ENCODE peak calls at places on chromosome 21, in eight cellular contexts. A is HFF-Myc; X is HCT116; L is PC-9; K is prostate gland; R is activated CD8-positive, alpha-beta T cell treated with anti-CD3 and anti-CD28 coated beads for 36 hours; Y is RWPE1; U is omental fat pad. B is an unnamed sample.

GRCh38 chr21:15000076-15000475 is 64.7 kb downstream of the NRIP1 start:
- DNase-seq in A (no peak), X (no peak), L (no peak), K (no peak), R (no peak), Y (no peak), U (no peak), B (no peak)

GRCh38 chr21:45209046-45209445 is 78.6 kb downstream of the POFUT2 start:
- DNase-seq in A (peak; percentile 11), X (no peak), L (no peak), K (no peak), R (no peak), Y (peak; percentile 7), U (no peak), B (no peak)

GRCh38 chr21:45256021-45256911 is 31.4 kb downstream of the POFUT2 start:
- DNase-seq in A (no peak), X (no peak), L (no peak), K (no peak), R (no peak), Y (no peak), U (no peak), B (peak; percentile 68)

GRCh38 chr21:46664316-46664995 is 29.0 kb downstream of the PRMT2 start:
- DNase-seq in A (no peak), X (no peak), L (no peak), K (no peak), R (no peak), Y (no peak), U (no peak), B (no peak)

GRCh38 chr21:34803792-34804440 is 135.1 kb downstream of the CLIC6 start:
- DNase-seq in A (no peak), X (no peak), L (no peak), K (no peak), R (no peak), Y (no peak), U (no peak), B (no peak)

GRCh38 chr21:35179990-35180557 is 131.0 kb upstream of the RUNX1 start:
- DNase-seq in A (no peak), X (no peak), L (peak; percentile 63), K (no peak), R (no peak), Y (peak; percentile 47), U (no peak), B (no peak)

GRCh38 chr21:45136927-45137611 is 62.7 kb downstream of the ADARB1 start:
- DNase-seq in A (peak; percentile 78), X (peak; percentile 57), L (peak; percentile 51), K (peak; percentile 81), R (peak; percentile 86), Y (peak; percentile 81), U (peak; percentile 97), B (no peak)

GRCh38 chr21:36079671-36080070 is 9.8 kb downstream of the CBR1 start:
- DNase-seq in A (no peak), X (no peak), L (no peak), K (no peak), R (no peak), Y (no peak), U (no peak), B (no peak)

GRCh38 chr21:14762309-14762708 is 216.2 kb upstream of the SAMSN1 start:
- DNase-seq in A (no peak), X (no peak), L (no peak), K (no peak), R (no peak), Y (no peak), U (no peak), B (no peak)

GRCh38 chr21:36104306-36105300 is 30.3 kb upstream of the CBR3 start:
- DNase-seq in A (no peak), X (peak; percentile 24), L (no peak), K (no peak), R (peak; percentile 75), Y (no peak), U (no peak), B (no peak)

GRCh38 chr21:34073749-34074282 is 438 bp downstream of the MRPS6 start:
- DNase-seq in A (no peak), X (no peak), L (no peak), K (peak; percentile 13), R (peak; percentile 13), Y (peak; percentile 15), U (no peak), B (peak; percentile 72)

GRCh38 chr21:46111857-46112730 is 14.2 kb downstream of the COL6A2 start:
- DNase-seq in A (no peak), X (no peak), L (no peak), K (no peak), R (no peak), Y (no peak), U (peak; percentile 18), B (peak; percentile 68)

GRCh38 chr21:35217504-35218060 is 168.5 kb upstream of the RUNX1 start:
- DNase-seq in A (no peak), X (peak; percentile 98), L (peak; percentile 100), K (no peak), R (peak; percentile 69), Y (peak; percentile 89), U (no peak), B (no peak)

GRCh38 chr21:27275294-27275927 is 308.5 kb upstream of the ADAMTS5 start:
- DNase-seq in A (no peak), X (no peak), L (no peak), K (no peak), R (no peak), Y (peak; percentile 2), U (no peak), B (no peak)

GRCh38 chr21:32196001-32196400 is 82.8 kb downstream of the MIS18A start:
- DNase-seq in A (no peak), X (no peak), L (no peak), K (no peak), R (no peak), Y (no peak), U (no peak), B (no peak)

GRCh38 chr21:29174607-29175013 is 44.2 kb downstream of the MAP3K7CL start:
- DNase-seq in A (no peak), X (no peak), L (no peak), K (no peak), R (no peak), Y (no peak), U (no peak), B (no peak)

GRCh38 chr21:34960672-34961071 is 88.4 kb downstream of the RUNX1 start:
- DNase-seq in A (no peak), X (no peak), L (no peak), K (no peak), R (no peak), Y (no peak), U (no peak), B (no peak)

GRCh38 chr21:37232274-37233018 is 34.7 kb downstream of the VPS26C start:
- DNase-seq in A (no peak), X (no peak), L (no peak), K (no peak), R (no peak), Y (no peak), U (no peak), B (no peak)

GRCh38 chr21:46128983-46129571 is 26.3 kb downstream of the FTCD start:
- DNase-seq in A (no peak), X (no peak), L (no peak), K (no peak), R (no peak), Y (no peak), U (no peak), B (no peak)

GRCh38 chr21:31874817-31875216 is 2.0 kb downstream of the HUNK start:
- DNase-seq in A (no peak), X (no peak), L (no peak), K (no peak), R (no peak), Y (no peak), U (no peak), B (no peak)

GRCh38 chr21:31766895-31767294 is 35.0 kb upstream of the SCAF4 start:
- DNase-seq in A (no peak), X (no peak), L (no peak), K (no peak), R (no peak), Y (no peak), U (no peak), B (no peak)

GRCh38 chr21:25639167-25639921 is at the start of gene JAM2:
- DNase-seq in A (no peak), X (no peak), L (no peak), K (peak; percentile 9), R (peak; percentile 64), Y (no peak), U (no peak), B (peak; percentile 71)
- TF ChIP-seq CTCF in A (no peak), X (no peak), L (no peak), K (no peak), R (peak; percentile 53), Y (no peak), U (no peak), B (peak; percentile 58)

GRCh38 chr21:30234643-30235042 is 18.7 kb upstream of the CLDN8 start:
- DNase-seq in A (peak; percentile 7), X (no peak), L (peak; percentile 90), K (no peak), R (no peak), Y (peak; percentile 48), U (no peak), B (no peak)
- TF ChIP-seq CTCF in A (no peak), X (no peak), L (no peak), K (no peak), R (no peak), Y (no peak), U (no peak), B (no peak)

GRCh38 chr21:41779659-41780058 is 12.8 kb upstream of the RIPK4 start:
- DNase-seq in A (no peak), X (no peak), L (no peak), K (no peak), R (no peak), Y (no peak), U (no peak), B (no peak)

GRCh38 chr21:41777934-41778815 is 11.3 kb upstream of the RIPK4 start:
- DNase-seq in A (peak; percentile 65), X (peak; percentile 84), L (peak; percentile 62), K (peak; percentile 90), R (peak; percentile 49), Y (peak; percentile 67), U (peak; percentile 92), B (peak; percentile 89)

GRCh38 chr21:41780337-41781046 is 13.6 kb upstream of the RIPK4 start:
- DNase-seq in A (no peak), X (no peak), L (no peak), K (no peak), R (no peak), Y (no peak), U (no peak), B (no peak)

GRCh38 chr21:41781047-41781405 is 14.2 kb upstream of the RIPK4 start:
- DNase-seq in A (no peak), X (no peak), L (no peak), K (no peak), R (no peak), Y (no peak), U (no peak), B (no peak)

GRCh38 chr21:41778974-41779600 is 12.2 kb upstream of the RIPK4 start:
- DNase-seq in A (no peak), X (no peak), L (no peak), K (no peak), R (no peak), Y (no peak), U (no peak), B (no peak)
- TF ChIP-seq CTCF in A (no peak), X (no peak), L (no peak), K (no peak), R (no peak), Y (no peak), U (no peak), B (no peak)

DNA sequence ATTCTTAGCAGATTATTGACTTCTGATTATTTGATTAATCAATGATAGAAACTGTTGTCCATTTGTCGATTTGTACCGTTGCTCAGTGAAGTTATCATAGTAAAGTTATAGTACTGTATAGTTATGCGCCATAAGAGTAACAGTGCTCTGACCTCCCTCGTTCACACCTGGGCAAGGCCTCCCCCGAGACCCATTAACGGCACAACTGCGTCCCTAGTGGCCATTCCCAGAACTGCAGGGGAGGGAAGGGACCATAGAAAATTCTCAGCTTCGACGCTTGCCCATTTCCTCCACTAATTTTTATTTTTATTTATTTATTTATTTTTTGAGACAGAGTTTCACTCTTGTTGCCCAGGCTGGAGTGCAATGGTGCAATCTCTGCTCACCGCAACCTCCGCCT is 334.4 kb downstream of the DSCAM start:
- DNase-seq in A (no peak), X (no peak), L (no peak), K (no peak), R (peak; percentile 18), Y (no peak), U (no peak), B (no peak)
- TF ChIP-seq CTCF in A (peak; percentile 51), X (no peak), L (peak; percentile 73), K (no peak), R (peak; percentile 73), Y (peak; percentile 35), U (no peak), B (peak; percentile 77)

B was measured in type B pancreatic cell.